ENCODE peak calls at places on chromosomes 2 and 18, in six cellular contexts. J is GM13977, M is mammary epithelial cell, N is lower lobe of right lung, Q is fibroblast of lung, R is heart right ventricle. V is an unnamed sample.
A peak's percentile ranks its signal among the peaks of the same experiment; 100 is the strongest.

GRCh38 chr18:67265464-67266245 is 250.9 kb downstream of the DSEL start:
- DNase-seq in J (no peak), M (peak; percentile 82), N (no peak), Q (peak; percentile 94), R (no peak), V (no peak)

GRCh38 chr2:133231264-133231663 is 337.0 kb downstream of the NCKAP5 start:
- DNase-seq in J (no peak), M (no peak), N (no peak), Q (no peak), R (no peak), V (no peak)

GRCh38 chr2:236366406-236366805 is 102.2 kb upstream of the ASB18 start:
- DNase-seq in J (peak; percentile 45), M (peak; percentile 43), N (no peak), Q (peak; percentile 4), R (no peak), V (no peak)

GRCh38 chr18:77560334-77560970 is 310.8 kb downstream of the GALR1 start:
- DNase-seq in J (no peak), M (no peak), N (no peak), Q (no peak), R (no peak), V (no peak)

GRCh38 chr2:109300582-109300981 is 171.6 kb downstream of the SH3RF3 start:
- DNase-seq in J (no peak), M (no peak), N (no peak), Q (no peak), R (no peak), V (no peak)

GRCh38 chr18:55833543-55833942 is 245.6 kb upstream of the TCF4 start:
- DNase-seq in J (no peak), M (peak; percentile 96), N (no peak), Q (peak; percentile 99), R (no peak), V (no peak)

GRCh38 chr18:34738173-34738894 is 28.2 kb downstream of the DTNA start:
- DNase-seq in J (no peak), M (peak; percentile 37), N (no peak), Q (peak; percentile 68), R (no peak), V (no peak)

GRCh38 chr2:235390108-235390815 is 103.6 kb upstream of the AGAP1 start:
- DNase-seq in J (no peak), M (no peak), N (peak; percentile 50), Q (peak; percentile 76), R (no peak), V (no peak)

GRCh38 chr2:72145658-72146329 is 1.9 kb downstream of the CYP26B1 start:
- DNase-seq in J (peak; percentile 34), M (no peak), N (no peak), Q (no peak), R (no peak), V (no peak)

GRCh38 chr2:182197529-182197928 is 211.9 kb downstream of the PPP1R1C start:
- DNase-seq in J (no peak), M (no peak), N (no peak), Q (no peak), R (no peak), V (no peak)

GRCh38 chr2:20221169-20221938 is 3.6 kb downstream of the SDC1 start:
- DNase-seq in J (no peak), M (peak; percentile 75), N (no peak), Q (peak; percentile 80), R (no peak), V (no peak)

GRCh38 chr2:225207026-225207425 is 164.8 kb upstream of the DOCK10 start:
- DNase-seq in J (no peak), M (no peak), N (no peak), Q (no peak), R (no peak), V (no peak)

GRCh38 chr2:71784734-71785549 is 331.6 kb downstream of the DYSF start:
- DNase-seq in J (peak; percentile 8), M (peak; percentile 48), N (no peak), Q (peak; percentile 52), R (peak; percentile 2), V (peak; percentile 3)

GRCh38 chr2:233865838-233866237 is 2.3 kb downstream of the MSL3B start:
- DNase-seq in J (no peak), M (no peak), N (no peak), Q (no peak), R (no peak), V (no peak)

GRCh38 chr2:223536546-223536945 is 65.6 kb downstream of the SCG2 start:
- DNase-seq in J (no peak), M (no peak), N (no peak), Q (peak; percentile 74), R (no peak), V (no peak)

DNA sequence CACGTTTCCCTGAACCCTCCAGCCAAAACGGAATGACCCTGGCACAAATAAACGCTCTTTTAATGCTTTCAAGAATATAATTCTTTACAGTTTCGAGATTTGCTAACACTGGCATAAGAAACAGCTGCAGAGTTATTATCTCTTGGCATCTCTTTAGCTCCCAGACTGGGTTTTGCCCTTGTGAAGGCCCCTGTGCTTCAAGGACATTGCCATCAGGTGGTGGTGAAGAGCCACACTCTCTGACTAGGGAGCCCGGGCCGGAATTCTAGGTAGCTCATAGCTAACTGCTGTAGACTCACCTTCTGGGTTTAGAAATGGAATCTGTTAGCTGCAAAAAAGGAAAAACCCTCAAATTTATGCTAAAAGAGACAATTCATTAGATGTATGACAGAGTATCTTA is 13.3 kb upstream of the GALNT14 start:
- DNase-seq in J (no peak), M (no peak), N (no peak), Q (no peak), R (no peak), V (no peak)
- TF ChIP-seq CTCF in J (no peak), M (no peak), N (no peak), Q (no peak), R (no peak), V (peak; percentile 20)

DNA sequence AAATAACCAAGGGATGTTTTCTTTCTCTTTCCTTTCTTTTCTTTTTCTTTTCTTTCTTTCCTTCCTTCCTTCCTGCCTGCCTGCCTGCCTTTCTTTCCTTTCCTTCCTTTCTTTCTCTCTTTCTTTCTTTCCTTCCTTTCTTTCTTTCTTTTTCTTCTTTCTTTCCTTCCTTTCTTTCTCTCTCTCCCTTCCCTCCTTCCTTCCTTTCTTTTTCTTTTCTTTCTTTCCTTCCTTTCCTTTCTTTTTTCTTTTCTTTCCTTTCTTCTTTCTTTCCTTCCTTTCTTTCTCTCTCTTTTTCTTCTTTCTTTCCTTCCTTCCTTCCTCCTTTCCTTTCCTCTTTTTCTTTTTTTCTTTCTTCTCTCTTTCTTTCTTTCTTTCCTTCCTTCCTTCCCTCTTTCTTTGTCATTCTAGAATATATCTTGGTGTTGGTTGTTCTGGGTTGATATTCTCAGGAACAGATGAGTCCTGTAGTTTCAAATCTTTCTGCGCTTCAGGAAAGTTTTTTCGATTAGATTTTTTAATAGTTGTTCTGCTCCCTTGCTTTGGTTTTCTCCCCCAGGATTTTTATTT is 101.5 kb upstream of the FBXO11 start:
- DNase-seq in J (no peak), M (no peak), N (no peak), Q (no peak), R (no peak), V (no peak)
- TF ChIP-seq CTCF in J (no peak), M (no peak), N (no peak), Q (no peak), R (no peak), V (no peak)

GRCh38 chr2:18455256-18455862 is 105.1 kb downstream of the RDH14 start:
- DNase-seq in J (no peak), M (peak; percentile 5), N (no peak), Q (peak; percentile 84), R (no peak), V (peak; percentile 11)
- TF ChIP-seq CTCF in J (no peak), M (peak; percentile 26), N (no peak), Q (peak; percentile 32), R (peak; percentile 30), V (peak; percentile 58)

GRCh38 chr2:78999410-78999809 is 26.1 kb upstream of the REG3G start:
- DNase-seq in J (no peak), M (no peak), N (no peak), Q (no peak), R (no peak), V (no peak)
- TF ChIP-seq CTCF in J (peak; percentile 46), M (peak; percentile 25), N (peak; percentile 31), Q (peak; percentile 22), R (peak; percentile 29), V (peak; percentile 67)

GRCh38 chr2:97749611-97750010 is 36.2 kb downstream of the ZAP70 start:
- DNase-seq in J (no peak), M (no peak), N (no peak), Q (no peak), R (no peak), V (no peak)
- TF ChIP-seq CTCF in J (no peak), M (no peak), N (no peak), Q (no peak), R (no peak), V (no peak)